ENCODE peak calls at places on chromosome 1, in six cellular contexts. D is vagina, S is left ventricle myocardium inferior, V is thoracic aorta, E is kidney, Q is small intestine. K is an unnamed sample.

GRCh38 chr1:55747285-55747890 is 532.2 kb upstream of the USP24 start:
- DNase-seq in D (no peak), S (peak; percentile 14), V (no peak), E (no peak), Q (no peak), K (no peak)

GRCh38 chr1:6359568-6360496 is 33.7 kb downstream of the ACOT7 start:
- DNase-seq in D (no peak), S (peak; percentile 53), V (no peak), E (peak; percentile 95), Q (peak; percentile 96), K (no peak)

GRCh38 chr1:50967416-50968020 is 2.5 kb upstream of the CDKN2C start:
- DNase-seq in D (no peak), S (no peak), V (no peak), E (no peak), Q (peak; percentile 33), K (no peak)

GRCh38 chr1:231046730-231047395 is 6.8 kb upstream of the FAM89A start:
- DNase-seq in D (no peak), S (no peak), V (no peak), E (no peak), Q (no peak), K (no peak)

GRCh38 chr1:206012086-206012859 is 9.1 kb upstream of the RAB7B start:
- DNase-seq in D (no peak), S (peak; percentile 68), V (no peak), E (peak; percentile 87), Q (peak; percentile 93), K (peak; percentile 28)

GRCh38 chr1:107430540-107431228 is 289.8 kb downstream of the NTNG1 start:
- DNase-seq in D (no peak), S (no peak), V (no peak), E (no peak), Q (peak; percentile 66), K (no peak)

GRCh38 chr1:62384276-62385005 is 52.4 kb upstream of the USP1 start:
- DNase-seq in D (no peak), S (no peak), V (no peak), E (no peak), Q (no peak), K (no peak)

GRCh38 chr1:87897486-87897885 is 568.8 kb downstream of the LMO4 start:
- DNase-seq in D (no peak), S (no peak), V (no peak), E (no peak), Q (no peak), K (no peak)

GRCh38 chr1:29290414-29290980 is 54.2 kb downstream of the PTPRU start:
- DNase-seq in D (no peak), S (no peak), V (no peak), E (no peak), Q (no peak), K (no peak)

GRCh38 chr1:184684285-184685077 is 70.2 kb downstream of the EDEM3 start:
- DNase-seq in D (no peak), S (peak; percentile 33), V (no peak), E (no peak), Q (no peak), K (no peak)

GRCh38 chr1:55882931-55883330 is 667.8 kb upstream of the USP24 start:
- DNase-seq in D (no peak), S (no peak), V (no peak), E (no peak), Q (no peak), K (no peak)

GRCh38 chr1:226823643-226824042 is 46.8 kb upstream of the PSEN2 start:
- DNase-seq in D (no peak), S (no peak), V (no peak), E (no peak), Q (no peak), K (no peak)

GRCh38 chr1:109595540-109595939 is 23.9 kb downstream of the GNAT2 start:
- DNase-seq in D (no peak), S (no peak), V (no peak), E (no peak), Q (no peak), K (no peak)

GRCh38 chr1:34176830-34177613 is at the start of gene C1orf94:
- DNase-seq in D (no peak), S (no peak), V (no peak), E (no peak), Q (no peak), K (no peak)

GRCh38 chr1:160675641-160676410 is 29.0 kb upstream of the SLAMF1 start:
- DNase-seq in D (no peak), S (peak; percentile 66), V (no peak), E (peak; percentile 85), Q (peak; percentile 70), K (no peak)

GRCh38 chr1:146007048-146007784 is 10.8 kb upstream of the TXNIP start:
- DNase-seq in D (no peak), S (no peak), V (peak; percentile 21), E (no peak), Q (peak; percentile 85), K (no peak)

GRCh38 chr1:171251741-171252300 is 3.5 kb downstream of the FMO1 start:
- DNase-seq in D (no peak), S (peak; percentile 36), V (no peak), E (peak; percentile 72), Q (peak; percentile 32), K (no peak)

GRCh38 chr1:28915036-28915895 is 897 bp downstream of the EPB41 start:
- DNase-seq in D (no peak), S (no peak), V (no peak), E (peak; percentile 63), Q (peak; percentile 51), K (no peak)

GRCh38 chr1:43365678-43366077 is 2.1 kb downstream of the ELOVL1 start:
- DNase-seq in D (no peak), S (no peak), V (no peak), E (no peak), Q (no peak), K (no peak)

GRCh38 chr1:43363283-43363934 is 4.4 kb downstream of the ELOVL1 start:
- DNase-seq in D (no peak), S (no peak), V (no peak), E (no peak), Q (peak; percentile 72), K (no peak)

GRCh38 chr1:43366179-43366578 is 1.6 kb downstream of the ELOVL1 start:
- DNase-seq in D (no peak), S (peak; percentile 18), V (no peak), E (peak; percentile 85), Q (peak; percentile 88), K (no peak)

GRCh38 chr1:43366601-43367025 is 1.2 kb downstream of the ELOVL1 start:
- DNase-seq in D (no peak), S (no peak), V (no peak), E (no peak), Q (peak; percentile 38), K (no peak)

GRCh38 chr1:43363935-43364525 is 3.8 kb downstream of the ELOVL1 start:
- DNase-seq in D (no peak), S (no peak), V (no peak), E (no peak), Q (no peak), K (no peak)
- H3K4me1 ChIP-seq in D (peaks cover 29% of the 10 kb centered on the region), S (peaks cover 39% of the 10 kb centered on the region), V (peaks cover 19% of the 10 kb centered on the region), E (peaks cover 8% of the 10 kb centered on the region), Q (no peaks in the 10 kb centered on the region), K (peaks cover 36% of the 10 kb centered on the region)

GRCh38 chr1:96955307-96956012 is 233.9 kb downstream of the PTBP2 start:
- DNase-seq in D (no peak), S (no peak), V (no peak), E (no peak), Q (no peak), K (no peak)
- H3K4me1 ChIP-seq in D (no peaks in the 10 kb centered on the region), S (no peaks in the 10 kb centered on the region), V (no peaks in the 10 kb centered on the region), E (no peaks in the 10 kb centered on the region), Q (no peaks in the 10 kb centered on the region), K (no peaks in the 10 kb centered on the region)

DNA sequence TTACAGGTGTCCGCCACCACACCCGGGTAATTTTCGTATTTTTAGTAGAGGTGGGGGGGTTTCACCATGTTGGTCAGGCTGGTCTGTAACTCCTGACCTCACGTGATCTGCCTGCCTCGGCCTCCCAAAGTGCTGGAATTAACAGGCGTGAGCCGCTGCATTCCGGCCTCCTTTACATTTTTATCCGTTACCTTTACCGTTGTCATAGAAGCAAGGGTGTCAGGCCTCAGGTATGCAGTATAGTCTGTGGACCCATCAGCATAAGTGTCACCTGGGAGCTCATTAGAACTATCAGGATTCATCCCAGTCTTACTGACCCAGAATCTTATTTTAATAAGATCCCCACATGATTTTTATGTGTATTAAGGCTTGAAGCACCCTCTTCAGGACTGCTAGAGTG is 5.4 kb downstream of the CDC42 start:
- DNase-seq in D (peak; percentile 11), S (no peak), V (no peak), E (no peak), Q (no peak), K (no peak)
- H3K4me1 ChIP-seq in D (peaks cover 91% of the 10 kb centered on the region), S (peaks cover 97% of the 10 kb centered on the region), V (peaks cover 77% of the 10 kb centered on the region), E (peaks cover 23% of the 10 kb centered on the region), Q (peaks cover 6% of the 10 kb centered on the region), K (peaks cover 30% of the 10 kb centered on the region)

DNA sequence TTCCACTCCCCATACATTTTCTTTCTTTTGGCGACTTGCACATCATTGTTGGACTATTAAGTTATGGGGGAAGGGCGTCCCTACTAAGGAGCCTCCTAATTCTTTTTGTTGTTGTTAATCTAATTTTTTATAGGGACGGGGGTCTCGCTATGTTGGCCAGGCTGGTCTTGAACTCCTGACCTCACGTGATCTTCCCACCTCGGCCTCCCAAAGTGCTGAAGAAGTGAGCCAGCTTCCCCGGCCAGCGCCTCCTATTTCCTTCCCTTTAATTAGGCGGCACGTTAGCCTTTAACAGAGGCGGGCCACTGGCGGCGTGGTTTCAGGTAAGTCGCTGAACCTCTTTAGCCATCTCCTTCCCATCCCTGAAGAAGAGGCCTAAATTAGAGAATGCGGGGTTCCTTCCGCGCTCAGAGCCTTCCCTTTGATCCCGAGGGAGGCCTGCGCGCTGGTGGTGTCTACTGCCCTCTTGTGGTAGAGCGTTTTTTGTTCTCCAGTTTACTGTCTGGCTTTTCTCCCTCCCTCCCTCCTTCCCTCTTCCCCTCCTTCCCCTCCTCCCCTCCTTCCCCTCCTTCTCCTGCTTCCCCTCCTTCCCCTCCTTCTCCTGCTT is 38.1 kb downstream of the TNFRSF9 start:
- DNase-seq in D (no peak), S (peak; percentile 52), V (no peak), E (no peak), Q (peak; percentile 67), K (no peak)
- H3K4me1 ChIP-seq in D (no peaks in the 10 kb centered on the region), S (no peaks in the 10 kb centered on the region), V (peaks cover 5% of the 10 kb centered on the region), E (no peaks in the 10 kb centered on the region), Q (no peaks in the 10 kb centered on the region), K (peaks cover 5% of the 10 kb centered on the region)